ENCODE peak calls at places on chromosomes 12 and 14, in seven cellular contexts. I is OCI-LY7, U is HCT116, D is PC-9, C is GM23248, O is PC-3, L is hepatocyte. W is an unnamed sample.

GRCh38 chr12:4648099-4648498 is 752 bp downstream of the AKAP3 start:
- DNase-seq in U (no peak), O (no peak), I (peak; percentile 75), C (peak; percentile 27), D (no peak), L (peak; percentile 16), W (peak; percentile 66)

GRCh38 chr14:104546021-104546491 is 33.5 kb upstream of the C14orf180 start:
- DNase-seq in U (no peak), D (no peak), C (no peak), L (no peak), I (no peak), O (no peak), W (no peak)

GRCh38 chr14:102951799-102952198 is 29.3 kb downstream of the AMN start:
- DNase-seq in O (no peak), U (no peak), C (no peak), I (no peak), L (no peak), D (no peak), W (no peak)

GRCh38 chr12:93790472-93791152 is 113.4 kb downstream of the CRADD start:
- DNase-seq in I (no peak), U (no peak), C (peak; percentile 72), O (peak; percentile 84), D (peak; percentile 39), L (no peak), W (no peak)

GRCh38 chr12:12736759-12737676 is 19.9 kb downstream of the CDKN1B start:
- DNase-seq in D (no peak), I (peak; percentile 70), O (peak; percentile 58), L (peak; percentile 57), U (no peak), C (peak; percentile 92), W (peak; percentile 56)

GRCh38 chr14:76726551-76726961 is 34.7 kb upstream of the VASH1 start:
- DNase-seq in U (no peak), C (no peak), L (no peak), O (no peak), I (no peak), D (no peak), W (no peak)

GRCh38 chr12:10001141-10001778 is 2.3 kb upstream of the CLEC1B start:
- DNase-seq in L (no peak), I (no peak), D (no peak), U (no peak), O (no peak), C (no peak), W (no peak)

GRCh38 chr14:72613196-72613974 is 280.5 kb downstream of the DPF3 start:
- DNase-seq in L (peak; percentile 52), C (peak; percentile 22), U (no peak), I (no peak), D (no peak), O (peak; percentile 37), W (no peak)

GRCh38 chr12:117533687-117534086 is 172.3 kb upstream of the NOS1 start:
- DNase-seq in D (no peak), C (no peak), O (no peak), I (no peak), U (no peak), L (no peak), W (no peak)

GRCh38 chr14:104600141-104600643 is 4.4 kb downstream of the TMEM179 start:
- DNase-seq in C (peak; percentile 36), D (no peak), O (no peak), L (peak; percentile 45), U (no peak), I (no peak), W (no peak)

GRCh38 chr14:91417983-91418386 is 365 bp upstream of the CCDC88C start:
- DNase-seq in C (peak; percentile 45), O (peak; percentile 63), L (peak; percentile 78), I (peak; percentile 78), U (peak; percentile 32), D (peak; percentile 32), W (peak; percentile 58)

GRCh38 chr14:52279405-52279804 is 11.9 kb downstream of the PTGDR start:
- DNase-seq in D (peak; percentile 18), C (peak; percentile 76), O (peak; percentile 77), U (no peak), I (no peak), L (no peak), W (no peak)

GRCh38 chr12:111991946-111992345 is 21.0 kb downstream of the TMEM116 start:
- DNase-seq in C (no peak), O (no peak), U (no peak), D (no peak), I (no peak), L (no peak), W (no peak)

GRCh38 chr14:79320561-79320960 is 890.7 kb downstream of the DIO2 start:
- DNase-seq in L (no peak), D (no peak), U (no peak), O (no peak), C (no peak), I (no peak), W (no peak)

GRCh38 chr12:76674669-76675315 is 89.1 kb upstream of the ZDHHC17 start:
- DNase-seq in U (no peak), C (no peak), D (no peak), O (no peak), I (no peak), L (no peak), W (no peak)

GRCh38 chr12:128933926-128934325 is 80.6 kb downstream of the GLT1D1 start:
- DNase-seq in D (no peak), C (no peak), U (no peak), I (no peak), O (no peak), L (no peak), W (no peak)

GRCh38 chr14:54188036-54188666 is 208.7 kb upstream of the CDKN3 start:
- DNase-seq in O (no peak), D (no peak), I (no peak), L (no peak), C (no peak), U (no peak), W (no peak)

GRCh38 chr14:101465795-101466448 is 95.4 kb upstream of the DIO3 start:
- DNase-seq in O (no peak), U (no peak), D (no peak), I (peak; percentile 28), L (no peak), C (no peak), W (no peak)

GRCh38 chr12:76637807-76638206 is 78.2 kb upstream of the OSBPL8 start:
- DNase-seq in D (no peak), O (peak; percentile 87), I (no peak), U (no peak), L (no peak), C (peak; percentile 70), W (no peak)

GRCh38 chr12:13094349-13094748 is 9.1 kb downstream of the GSG1 start:
- DNase-seq in O (peak; percentile 71), D (peak; percentile 30), U (no peak), C (peak; percentile 80), L (no peak), I (no peak), W (peak; percentile 23)

GRCh38 chr14:22489247-22489551 is 99.8 kb downstream of the DAD1 start:
- DNase-seq in C (no peak), D (no peak), I (no peak), L (no peak), U (no peak), O (no peak), W (no peak)

GRCh38 chr14:28813810-28814209 is 47.2 kb downstream of the FOXG1 start:
- DNase-seq in L (no peak), O (peak; percentile 23), D (no peak), C (peak; percentile 13), I (no peak), U (no peak), W (no peak)

GRCh38 chr14:76779221-76780057 is 18.2 kb downstream of the VASH1 start:
- DNase-seq in O (no peak), D (no peak), I (no peak), C (no peak), L (no peak), U (no peak), W (no peak)

GRCh38 chr12:31832740-31833540 is 104.1 kb upstream of the AMN1 start:
- DNase-seq in L (no peak), I (peak; percentile 52), C (no peak), U (no peak), O (no peak), D (no peak), W (no peak)

GRCh38 chr12:3172124-3173007 is 95.2 kb downstream of the TSPAN9 start:
- DNase-seq in D (no peak), L (no peak), U (no peak), O (no peak), I (no peak), C (no peak), W (no peak)

GRCh38 chr12:53217049-53217929 is 10.2 kb upstream of the ITGB7 start:
- DNase-seq in D (peak; percentile 31), I (no peak), U (no peak), C (peak; percentile 86), L (no peak), O (peak; percentile 73), W (no peak)

GRCh38 chr14:44833376-44833775 is 128.4 kb downstream of the KLHL28 start:
- DNase-seq in I (no peak), L (peak; percentile 13), O (peak; percentile 73), C (peak; percentile 77), D (no peak), U (peak; percentile 24), W (no peak)
- H3K9me2 ChIP-seq in I (no peaks in the 10 kb centered on the region), L (no peaks in the 10 kb centered on the region), O (no peaks in the 10 kb centered on the region), C (no peaks in the 10 kb centered on the region), D (no peaks in the 10 kb centered on the region), U (no peaks in the 10 kb centered on the region), W (no peaks in the 10 kb centered on the region)

GRCh38 chr14:98458702-98459101 is 813.3 kb downstream of the BCL11B start:
- DNase-seq in I (no peak), L (no peak), O (no peak), C (no peak), D (no peak), U (no peak), W (no peak)
- H3K9me2 ChIP-seq in I (no peaks in the 10 kb centered on the region), L (no peaks in the 10 kb centered on the region), O (no peaks in the 10 kb centered on the region), C (no peaks in the 10 kb centered on the region), D (no peaks in the 10 kb centered on the region), U (no peaks in the 10 kb centered on the region), W (no peaks in the 10 kb centered on the region)

GRCh38 chr12:46332260-46332659 is 40.3 kb downstream of the SLC38A2 start:
- DNase-seq in I (no peak), C (peak; percentile 62), O (peak; percentile 81), L (no peak), U (no peak), D (no peak), W (no peak)
- H3K9me2 ChIP-seq in I (no peaks in the 10 kb centered on the region), C (no peaks in the 10 kb centered on the region), O (peaks cover 3% of the 10 kb centered on the region), L (no peaks in the 10 kb centered on the region), U (no peaks in the 10 kb centered on the region), D (no peaks in the 10 kb centered on the region), W (no peaks in the 10 kb centered on the region)

GRCh38 chr14:63421226-63421625 is 102.5 kb upstream of the GPHB5 start:
- DNase-seq in O (no peak), U (no peak), C (no peak), L (no peak), D (no peak), I (no peak), W (no peak)
- H3K9me2 ChIP-seq in O (no peaks in the 10 kb centered on the region), U (no peaks in the 10 kb centered on the region), C (no peaks in the 10 kb centered on the region), L (no peaks in the 10 kb centered on the region), D (no peaks in the 10 kb centered on the region), I (no peaks in the 10 kb centered on the region), W (no peaks in the 10 kb centered on the region)

DNA sequence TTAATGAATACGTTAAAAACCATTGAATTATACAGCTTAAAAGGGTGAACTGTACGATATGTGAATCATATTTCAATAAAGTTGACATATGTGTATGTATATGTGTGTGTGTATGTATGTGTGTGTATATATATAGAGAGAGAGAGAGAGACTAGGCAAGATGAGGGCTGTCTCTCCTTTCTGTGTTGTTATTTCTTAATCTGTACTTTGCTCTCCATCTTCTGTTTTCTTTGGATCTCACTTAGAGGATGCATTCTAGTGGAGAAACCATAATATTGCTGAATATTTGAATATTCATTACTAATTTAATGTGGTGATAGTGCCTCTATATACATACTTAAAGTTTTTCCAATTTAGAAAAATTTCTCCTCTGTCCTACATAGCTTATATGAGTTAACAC is 50.5 kb downstream of the PCNX1 start:
- DNase-seq in O (no peak), I (no peak), U (no peak), D (no peak), L (no peak), C (no peak), W (no peak)
- H3K9me2 ChIP-seq in O (no peaks in the 10 kb centered on the region), I (no peaks in the 10 kb centered on the region), U (no peaks in the 10 kb centered on the region), D (no peaks in the 10 kb centered on the region), L (no peaks in the 10 kb centered on the region), C (no peaks in the 10 kb centered on the region), W (no peaks in the 10 kb centered on the region)

W was measured in MM.1S.